ENCODE peak calls at places on chromosome 7, in six cellular contexts. M is neural progenitor cell, F is GM23248, H is SK-N-SH, N is HCT116, E is MM.1S. Y is an unnamed sample.

GRCh38 chr7:19957664-19958063 is 184.2 kb upstream of the TMEM196 start:
- DNase-seq in M (no peak), F (peak), H (no peak), N (no peak), E (no peak), Y (peak)

GRCh38 chr7:435518-436366 is 83.9 kb downstream of the PDGFA start:
- DNase-seq in M (no peak), F (peak), H (no peak), N (no peak), E (no peak), Y (peak)

GRCh38 chr7:74569501-74570075 is 87.9 kb upstream of the GTF2I start:
- DNase-seq in M (no peak), F (no peak), H (peak), N (no peak), E (no peak), Y (no peak)

GRCh38 chr7:158448701-158449100 is 138.9 kb downstream of the PTPRN2 start:
- DNase-seq in M (no peak), F (no peak), H (no peak), N (no peak), E (no peak), Y (no peak)

GRCh38 chr7:155424301-155425010 is 33.5 kb upstream of the EN2 start:
- DNase-seq in M (no peak), F (no peak), H (no peak), N (no peak), E (no peak), Y (no peak)

GRCh38 chr7:156147104-156147503 is 334.8 kb upstream of the SHH start:
- DNase-seq in M (no peak), F (no peak), H (no peak), N (no peak), E (no peak), Y (no peak)

GRCh38 chr7:169165-169853 is 23.1 kb upstream of the FAM20C start:
- DNase-seq in M (peak), F (no peak), H (no peak), N (no peak), E (no peak), Y (no peak)

GRCh38 chr7:133349101-133349500 is 96.2 kb downstream of the EXOC4 start:
- DNase-seq in M (no peak), F (no peak), H (no peak), N (no peak), E (peak), Y (no peak)

GRCh38 chr7:28998110-28998509 is 40.0 kb upstream of the TRIL start:
- DNase-seq in M (peak), F (no peak), H (no peak), N (no peak), E (no peak), Y (no peak)

GRCh38 chr7:66847879-66848810 is 72.9 kb upstream of the TMEM248 start:
- DNase-seq in M (peak), F (peak), H (no peak), N (no peak), E (no peak), Y (peak)

GRCh38 chr7:19327011-19327410 is 181.8 kb upstream of the FERD3L start:
- DNase-seq in M (no peak), F (no peak), H (no peak), N (no peak), E (no peak), Y (no peak)

GRCh38 chr7:16268821-16269768 is 152.2 kb downstream of the CRPPA start:
- DNase-seq in M (no peak), F (peak), H (peak), N (peak), E (no peak), Y (peak)

GRCh38 chr7:3791327-3791726 is 490.3 kb downstream of the SDK1 start:
- DNase-seq in M (no peak), F (no peak), H (no peak), N (no peak), E (no peak), Y (no peak)

GRCh38 chr7:43649755-43650274 is 66.9 kb downstream of the STK17A start:
- DNase-seq in M (no peak), F (no peak), H (no peak), N (no peak), E (peak), Y (peak)

GRCh38 chr7:41148521-41148951 is 554.4 kb downstream of the INHBA start:
- DNase-seq in M (no peak), F (peak), H (no peak), N (peak), E (no peak), Y (peak)

GRCh38 chr7:16129431-16130126 is 291.8 kb downstream of the CRPPA start:
- DNase-seq in M (no peak), F (peak), H (no peak), N (peak), E (no peak), Y (peak)

GRCh38 chr7:77794000-77794399 is 4.2 kb downstream of the TMEM60 start:
- DNase-seq in M (no peak), F (no peak), H (no peak), N (no peak), E (no peak), Y (no peak)

GRCh38 chr7:84912018-84912417 is 274.8 kb downstream of the SEMA3D start:
- DNase-seq in M (no peak), F (no peak), H (no peak), N (no peak), E (no peak), Y (no peak)

GRCh38 chr7:608954-609711 is 89.5 kb upstream of the PDGFA start:
- DNase-seq in M (no peak), F (no peak), H (no peak), N (no peak), E (no peak), Y (no peak)

GRCh38 chr7:70434376-70434775 is 697.6 kb upstream of the GALNT17 start:
- DNase-seq in M (no peak), F (peak), H (no peak), N (no peak), E (no peak), Y (no peak)

GRCh38 chr7:107838024-107838423 is 35.0 kb upstream of the SLC26A3 start:
- DNase-seq in M (no peak), F (no peak), H (no peak), N (no peak), E (no peak), Y (no peak)

GRCh38 chr7:26195867-26196266 is 4.7 kb downstream of the HNRNPA2B1 start:
- DNase-seq in M (no peak), F (no peak), H (no peak), N (no peak), E (no peak), Y (no peak)

GRCh38 chr7:22729180-22729579 is 2.2 kb downstream of the IL6 start:
- DNase-seq in M (no peak), F (peak), H (no peak), N (no peak), E (no peak), Y (no peak)

GRCh38 chr7:119436882-119437281 is 836.1 kb upstream of the KCND2 start:
- DNase-seq in M (no peak), F (no peak), H (no peak), N (no peak), E (peak), Y (no peak)

GRCh38 chr7:137628211-137628610 is 218.6 kb downstream of the DGKI start:
- DNase-seq in M (no peak), F (no peak), H (peak), N (no peak), E (no peak), Y (no peak)

GRCh38 chr7:41984888-41985287 is 252.1 kb downstream of the GLI3 start:
- DNase-seq in M (no peak), F (peak), H (no peak), N (no peak), E (peak), Y (peak)

GRCh38 chr7:76352193-76352592 is 6.6 kb downstream of the YWHAG start:
- DNase-seq in M (no peak), F (peak), H (no peak), N (no peak), E (no peak), Y (no peak)

DNA sequence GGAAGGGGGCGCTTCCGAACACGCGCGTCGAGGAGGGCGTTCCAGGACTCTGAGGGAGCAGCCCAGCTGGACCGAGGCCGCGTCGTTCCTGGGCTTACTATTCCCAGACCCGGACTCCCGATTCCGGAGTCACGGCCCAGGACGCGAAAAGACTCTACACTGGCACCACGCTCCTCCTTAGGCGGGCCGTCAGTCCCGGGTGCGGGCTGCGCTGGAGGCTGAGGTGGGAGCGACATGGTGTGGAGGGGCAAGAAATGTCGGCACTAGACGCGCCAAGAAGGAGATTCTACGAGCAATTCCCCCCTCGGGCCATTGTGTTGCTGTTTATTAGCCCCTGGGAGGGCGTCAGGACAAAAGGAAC is 584 bp upstream of the RUNDC3B start:
- DNase-seq in M (no peak), F (peak), H (peak), N (no peak), E (no peak), Y (no peak)
- TF ChIP-seq EZH2phosphoT487 in M (peak), F (no peak), H (no peak), N (no peak), E (no peak), Y (no peak)

DNA sequence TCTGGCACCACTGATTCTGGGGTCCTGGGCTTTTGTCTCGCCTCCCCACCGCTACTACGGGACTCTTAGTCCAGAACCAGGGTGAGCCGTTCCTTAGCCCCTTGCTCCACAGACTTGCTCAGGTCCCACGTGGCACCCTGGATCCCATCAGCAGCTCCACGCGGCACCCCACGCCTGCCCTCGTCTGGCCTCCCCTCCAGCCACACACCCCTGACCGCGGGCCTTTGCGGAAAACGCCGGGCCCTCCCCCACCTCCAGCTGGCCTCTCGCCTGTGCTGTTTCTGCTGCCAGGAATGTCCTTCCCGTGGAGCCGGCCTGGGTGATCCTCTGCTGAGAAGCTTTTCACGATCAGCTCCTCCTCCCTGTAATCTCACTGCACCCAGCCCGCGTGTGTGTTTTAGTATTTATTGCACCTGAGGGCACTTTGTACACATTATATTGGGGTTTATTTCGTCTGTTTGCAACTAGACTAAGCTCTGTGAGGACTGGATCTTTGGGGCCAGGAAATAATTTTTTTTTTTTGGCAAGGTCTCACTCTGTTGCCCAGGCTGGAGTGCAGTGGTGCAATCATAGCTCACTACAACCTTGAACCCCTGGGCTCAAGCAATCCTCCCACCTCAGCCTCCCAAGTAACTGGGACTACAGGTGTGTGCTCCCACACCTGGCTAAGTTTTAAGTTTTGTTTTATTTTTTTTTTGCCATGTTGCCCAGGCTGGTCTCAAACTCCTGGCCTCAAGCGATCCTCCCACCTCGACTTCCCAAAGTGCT is 10.5 kb upstream of the TTYH3 start:
- DNase-seq in M (peak), F (peak), H (no peak), N (no peak), E (no peak), Y (peak)
- H3K9ac ChIP-seq in M (no peak), F (peak), H (no peak), N (no peak), E (no peak), Y (no peak)

GRCh38 chr7:91242097-91242846 is 22.0 kb upstream of the FZD1 start:
- DNase-seq in M (no peak), F (peak), H (no peak), N (no peak), E (no peak), Y (peak)
- TF ChIP-seq EZH2phosphoT487 in M (no peak), F (no peak), H (no peak), N (no peak), E (no peak), Y (no peak)

DNA sequence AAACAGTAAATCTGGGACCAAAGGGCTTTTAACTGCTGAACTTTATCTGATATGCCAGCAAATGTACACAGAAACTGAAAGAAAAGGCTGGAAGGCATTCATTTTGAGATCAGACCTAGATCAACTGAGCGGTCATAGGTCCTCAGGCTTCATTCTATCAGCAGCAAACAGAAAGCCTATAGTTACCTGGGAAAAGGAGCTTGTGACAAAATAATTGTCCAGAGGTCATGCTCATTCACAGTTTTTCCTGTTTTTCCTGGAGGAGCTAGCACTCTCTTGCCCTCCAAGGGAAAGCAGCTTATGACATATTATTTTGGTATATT is 320.2 kb downstream of the AHR start:
- DNase-seq in M (no peak), F (no peak), H (no peak), N (no peak), E (no peak), Y (peak)
- H3K9ac ChIP-seq in M (no peak), F (no peak), H (no peak), N (no peak), E (no peak), Y (no peak)

DNA sequence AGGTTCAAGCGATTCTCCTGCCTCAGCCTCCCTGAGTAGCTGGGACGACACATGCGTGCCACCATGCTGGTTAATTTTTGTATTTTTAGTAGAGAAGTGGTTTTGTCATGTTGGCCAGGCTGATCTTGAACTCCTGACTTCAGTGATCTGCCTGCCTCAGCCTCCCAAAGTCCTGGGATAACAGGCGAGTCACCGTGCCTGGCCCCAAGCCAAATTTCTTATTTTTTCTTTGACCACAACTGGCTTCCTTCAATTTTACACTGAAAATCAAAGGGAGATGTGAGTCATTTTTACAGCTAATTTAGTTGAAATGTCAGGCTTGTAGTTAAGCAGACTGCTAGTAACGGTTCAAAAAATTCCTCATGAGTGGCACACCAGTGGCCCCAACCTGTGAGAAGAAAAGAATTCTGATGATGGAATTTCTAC is 7.8 kb downstream of the RNF216 start:
- DNase-seq in M (no peak), F (peak), H (no peak), N (peak), E (no peak), Y (peak)
- TF ChIP-seq EZH2phosphoT487 in M (no peak), F (no peak), H (no peak), N (no peak), E (no peak), Y (no peak)

GRCh38 chr7:96009162-96009561 is 236.8 kb downstream of the DYNC1I1 start:
- DNase-seq in M (no peak), F (no peak), H (no peak), N (no peak), E (no peak), Y (no peak)
- H3K9ac ChIP-seq in M (no peak), F (no peak), H (no peak), N (no peak), E (no peak), Y (no peak)

GRCh38 chr7:36032362-36032818 is 120.7 kb upstream of the EEPD1 start:
- DNase-seq in M (no peak), F (peak), H (no peak), N (no peak), E (no peak), Y (peak)

GRCh38 chr7:36034020-36034419 is 119.0 kb upstream of the EEPD1 start:
- DNase-seq in M (no peak), F (peak), H (no peak), N (no peak), E (no peak), Y (peak)

GRCh38 chr7:36029846-36030510 is 123.1 kb upstream of the EEPD1 start:
- DNase-seq in M (no peak), F (no peak), H (no peak), N (no peak), E (no peak), Y (peak)

GRCh38 chr7:36029311-36029710 is 123.7 kb upstream of the EEPD1 start:
- DNase-seq in M (no peak), F (no peak), H (no peak), N (no peak), E (no peak), Y (no peak)
- TF ChIP-seq EZH2phosphoT487 in M (no peak), F (no peak), H (no peak), N (no peak), E (no peak), Y (no peak)

GRCh38 chr7:104931181-104931781 is 82.7 kb upstream of the KMT2E start:
- DNase-seq in M (peak), F (no peak), H (peak), N (no peak), E (no peak), Y (no peak)
- H3K9ac ChIP-seq in M (no peak), F (no peak), H (no peak), N (no peak), E (no peak), Y (no peak)

Y was measured in PC-3.